ENCODE peak calls at places on chromosomes 6 and 20, in ten cellular contexts. X, H, O, S, Y, F, E, M, B and P are unnamed samples.
A peak's percentile ranks its signal among the peaks of the same experiment; 100 is the strongest.

GRCh38 chr6:107660839-107661238 is 163.3 kb downstream of the SCML4 start:
- DNase-seq in X (no peak), H (no peak), O (no peak), S (no peak), Y (no peak), F (no peak), E (no peak), M (no peak), B (no peak), P (no peak)

GRCh38 chr6:54307412-54308036 is 717 bp upstream of the TINAG start:
- DNase-seq in X (no peak), H (no peak), O (no peak), S (no peak), Y (no peak), F (no peak), E (no peak), M (peak; percentile 78), B (no peak), P (no peak)

GRCh38 chr20:62658593-62659159 is 16.4 kb downstream of the SLCO4A1 start:
- DNase-seq in X (no peak), H (no peak), O (no peak), S (no peak), Y (no peak), F (no peak), E (no peak), M (no peak), B (no peak), P (no peak)

GRCh38 chr20:46366826-46367225 is 39.6 kb downstream of the ELMO2 start:
- DNase-seq in X (no peak), H (no peak), O (no peak), S (no peak), Y (no peak), F (no peak), E (no peak), M (no peak), B (no peak), P (no peak)

GRCh38 chr20:51571470-51571794 is 28.9 kb upstream of the NFATC2 start:
- DNase-seq in X (no peak), H (no peak), O (no peak), S (no peak), Y (no peak), F (no peak), E (no peak), M (no peak), B (no peak), P (no peak)

GRCh38 chr20:59743767-59744485 is 139.6 kb downstream of the PHACTR3 start:
- DNase-seq in X (no peak), H (no peak), O (peak; percentile 14), S (no peak), Y (no peak), F (no peak), E (no peak), M (peak; percentile 26), B (no peak), P (peak; percentile 24)

GRCh38 chr6:139695361-139695760 is 320.9 kb upstream of the CITED2 start:
- DNase-seq in X (no peak), H (no peak), O (no peak), S (no peak), Y (no peak), F (no peak), E (no peak), M (no peak), B (no peak), P (no peak)

GRCh38 chr20:37418591-37418990 is 72.7 kb downstream of the SRC start:
- DNase-seq in X (no peak), H (no peak), O (peak; percentile 50), S (no peak), Y (no peak), F (no peak), E (no peak), M (no peak), B (no peak), P (no peak)

GRCh38 chr20:23034721-23035671 is at the start of gene SSTR4:
- DNase-seq in X (no peak), H (no peak), O (no peak), S (no peak), Y (no peak), F (no peak), E (no peak), M (no peak), B (no peak), P (no peak)

GRCh38 chr6:37485259-37485658 is 14.4 kb downstream of the CCDC167 start:
- DNase-seq in X (no peak), H (no peak), O (peak; percentile 29), S (no peak), Y (no peak), F (no peak), E (no peak), M (no peak), B (no peak), P (peak; percentile 54)

GRCh38 chr20:46027245-46027853 is 1.7 kb upstream of the SLC12A5 start:
- DNase-seq in X (no peak), H (peak; percentile 78), O (peak; percentile 76), S (peak; percentile 45), Y (no peak), F (no peak), E (peak; percentile 56), M (peak; percentile 36), B (no peak), P (no peak)

GRCh38 chr20:25024171-25024570 is 31.6 kb upstream of the APMAP start:
- DNase-seq in X (no peak), H (no peak), O (no peak), S (peak; percentile 9), Y (no peak), F (no peak), E (no peak), M (no peak), B (peak; percentile 57), P (no peak)

GRCh38 chr6:124947821-124948451 is 14.3 kb upstream of the RNF217 start:
- DNase-seq in X (no peak), H (no peak), O (peak; percentile 61), S (no peak), Y (no peak), F (no peak), E (no peak), M (no peak), B (no peak), P (no peak)

GRCh38 chr20:47568019-47568418 is 66.3 kb downstream of the NCOA3 start:
- DNase-seq in X (peak; percentile 27), H (no peak), O (peak; percentile 73), S (peak; percentile 56), Y (no peak), F (no peak), E (peak; percentile 83), M (peak; percentile 57), B (no peak), P (no peak)

GRCh38 chr20:38918172-38918571 is 8.0 kb upstream of the FAM83D start:
- DNase-seq in X (no peak), H (no peak), O (no peak), S (no peak), Y (no peak), F (no peak), E (peak; percentile 26), M (no peak), B (no peak), P (no peak)
- H3K4me1 ChIP-seq in X (no peaks in the 10 kb centered on the region), H (peaks cover 17% of the 10 kb centered on the region), O (no peaks in the 10 kb centered on the region), S (no peaks in the 10 kb centered on the region), Y (no peaks in the 10 kb centered on the region), F (no peaks in the 10 kb centered on the region), E (peaks cover 7% of the 10 kb centered on the region), M (no peaks in the 10 kb centered on the region), B (no peaks in the 10 kb centered on the region), P (no peaks in the 10 kb centered on the region)

DNA sequence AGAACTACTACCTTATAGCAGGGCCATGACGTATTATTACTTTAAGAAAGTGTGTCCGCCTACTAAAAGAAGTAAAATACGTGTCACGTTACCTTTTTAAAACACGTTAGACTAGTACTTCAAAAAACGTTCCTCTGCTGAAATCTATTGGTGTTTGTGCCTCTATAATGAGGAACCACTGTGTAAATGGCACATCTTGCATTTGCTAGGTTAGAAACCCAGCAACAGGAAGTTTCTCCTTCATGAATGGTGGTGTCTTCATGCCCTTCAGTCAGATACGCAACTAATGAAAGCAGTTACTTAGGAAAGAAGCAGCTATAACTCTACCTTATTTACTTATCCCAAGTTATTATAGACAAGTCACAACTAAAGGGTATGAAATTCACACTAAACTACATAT is 343.5 kb downstream of the RNGTT start:
- DNase-seq in X (no peak), H (no peak), O (no peak), S (no peak), Y (no peak), F (no peak), E (no peak), M (no peak), B (no peak), P (no peak)
- H3K4me3 ChIP-seq in X (no peak overlapping the region), H (no peak overlapping the region), O (no peak overlapping the region), S (no peak overlapping the region), Y (no peak overlapping the region), F (no peak overlapping the region), E (no peak overlapping the region), M (no peak overlapping the region), B (no peak overlapping the region), P (no peak overlapping the region)

DNA sequence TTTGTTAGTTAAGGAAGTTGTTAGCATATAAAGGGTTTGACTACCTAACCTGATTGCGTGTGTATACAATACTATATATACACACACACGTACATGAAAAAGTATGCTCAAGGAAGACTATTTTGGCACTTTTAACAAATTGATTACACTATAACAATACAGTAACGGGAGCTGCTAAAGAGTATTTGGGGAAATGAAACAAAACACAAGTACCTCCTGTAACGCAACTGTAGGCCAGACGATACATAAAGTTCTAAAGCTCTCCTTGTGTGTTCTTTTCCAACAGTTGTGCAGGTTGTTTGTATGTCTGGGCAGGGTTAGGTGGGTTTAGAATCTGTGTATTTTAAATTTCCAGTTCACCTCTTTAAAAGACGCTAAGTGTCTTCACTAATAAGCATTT is 98.7 kb downstream of the PLEKHG1 start:
- DNase-seq in X (no peak), H (no peak), O (no peak), S (no peak), Y (no peak), F (no peak), E (no peak), M (no peak), B (no peak), P (no peak)
- H3K4me1 ChIP-seq in X (no peaks in the 10 kb centered on the region), H (peaks cover 4% of the 10 kb centered on the region), O (no peaks in the 10 kb centered on the region), S (no peaks in the 10 kb centered on the region), Y (no peaks in the 10 kb centered on the region), F (no peaks in the 10 kb centered on the region), E (no peaks in the 10 kb centered on the region), M (no peaks in the 10 kb centered on the region), B (no peaks in the 10 kb centered on the region), P (no peaks in the 10 kb centered on the region)

GRCh38 chr20:38870733-38871559 is 55.3 kb upstream of the FAM83D start:
- DNase-seq in X (no peak), H (no peak), O (peak; percentile 53), S (no peak), Y (peak; percentile 35), F (no peak), E (peak; percentile 93), M (peak; percentile 88), B (no peak), P (peak; percentile 39)

GRCh38 chr20:38871560-38871953 is 54.7 kb upstream of the FAM83D start:
- DNase-seq in X (no peak), H (no peak), O (no peak), S (no peak), Y (no peak), F (no peak), E (peak; percentile 8), M (no peak), B (no peak), P (no peak)

GRCh38 chr20:38873050-38873581 is 53.1 kb upstream of the FAM83D start:
- DNase-seq in X (no peak), H (no peak), O (no peak), S (no peak), Y (peak; percentile 89), F (no peak), E (peak; percentile 8), M (no peak), B (no peak), P (no peak)

GRCh38 chr20:38872036-38872435 is 54.2 kb upstream of the FAM83D start:
- DNase-seq in X (no peak), H (no peak), O (no peak), S (no peak), Y (no peak), F (no peak), E (peak; percentile 40), M (peak; percentile 77), B (no peak), P (no peak)

GRCh38 chr20:38872491-38873049 is 53.6 kb upstream of the FAM83D start:
- DNase-seq in X (no peak), H (no peak), O (no peak), S (no peak), Y (no peak), F (no peak), E (peak; percentile 24), M (no peak), B (no peak), P (no peak)
- H3K4me3 ChIP-seq in X (no peak overlapping the region), H (no peak overlapping the region), O (no peak overlapping the region), S (no peak overlapping the region), Y (peak overlapping the region; percentile 21), F (no peak overlapping the region), E (no peak overlapping the region), M (no peak overlapping the region), B (no peak overlapping the region), P (no peak overlapping the region)